ENCODE peak calls at places on chromosomes 7 and 10, in five cellular contexts. B, X, S, J and W are unnamed samples.

GRCh38 chr10:59434463-59435326 is 72.3 kb upstream of the FAM13C start:
- DNase-seq in B (peak; percentile 18), X (no peak), S (peak; percentile 25), J (peak; percentile 17), W (peak; percentile 9)

GRCh38 chr10:74113546-74113945 is 37.1 kb downstream of the AP3M1 start:
- DNase-seq in B (peak; percentile 55), X (no peak), S (peak; percentile 26), J (no peak), W (peak; percentile 65)

GRCh38 chr10:132652446-132652845 is 114.9 kb downstream of the INPP5A start:
- DNase-seq in B (no peak), X (no peak), S (no peak), J (no peak), W (no peak)

GRCh38 chr10:42992156-42992956 is 84.5 kb upstream of the RET start:
- DNase-seq in B (no peak), X (no peak), S (no peak), J (no peak), W (no peak)

GRCh38 chr7:1890289-1891235 is 220.5 kb downstream of the ELFN1 start:
- DNase-seq in B (no peak), X (no peak), S (no peak), J (no peak), W (no peak)

GRCh38 chr10:88209837-88210552 is 346.6 kb downstream of the PTEN start:
- DNase-seq in B (no peak), X (no peak), S (peak; percentile 26), J (peak; percentile 39), W (peak; percentile 52)

GRCh38 chr10:121076760-121077159 is 225.6 kb downstream of the WDR11 start:
- DNase-seq in B (no peak), X (no peak), S (no peak), J (no peak), W (no peak)

GRCh38 chr7:159012353-159013069 is 132.2 kb downstream of the VIPR2 start:
- DNase-seq in B (no peak), X (no peak), S (no peak), J (no peak), W (no peak)

GRCh38 chr7:44211126-44211675 is 10.4 kb downstream of the YKT6 start:
- DNase-seq in B (no peak), X (no peak), S (no peak), J (no peak), W (no peak)

GRCh38 chr7:22129166-22129565 is 183.5 kb upstream of the CDCA7L start:
- DNase-seq in B (no peak), X (no peak), S (no peak), J (no peak), W (no peak)

GRCh38 chr10:80280071-80280800 is 9.2 kb downstream of the MAT1A start:
- DNase-seq in B (no peak), X (no peak), S (no peak), J (no peak), W (no peak)